ENCODE peak calls at places on chromosomes 6 and 20, in five cellular contexts. D, M, L, R and Y are unnamed samples.

GRCh38 chr6:25302677-25303128 is 23.5 kb downstream of the CARMIL1 start:
- DNase-seq in D (no peak), M (no peak), L (no peak), R (no peak), Y (no peak)

GRCh38 chr6:4253604-4254211 is 118.3 kb upstream of the ECI2 start:
- DNase-seq in D (no peak), M (no peak), L (no peak), R (no peak), Y (no peak)

GRCh38 chr6:90065173-90065572 is 170.9 kb downstream of the GJA10 start:
- DNase-seq in D (no peak), M (no peak), L (no peak), R (no peak), Y (no peak)

GRCh38 chr20:64119681-64120341 is 12.4 kb upstream of the NPBWR2 start:
- DNase-seq in D (no peak), M (no peak), L (no peak), R (peak), Y (no peak)

GRCh38 chr6:132830236-132830799 is 15.9 kb downstream of the RPS12 start:
- DNase-seq in D (no peak), M (no peak), L (no peak), R (no peak), Y (no peak)

GRCh38 chr6:6191476-6191875 is 129.0 kb downstream of the F13A1 start:
- DNase-seq in D (no peak), M (no peak), L (no peak), R (no peak), Y (no peak)

GRCh38 chr6:62286470-62286843 is 432 bp upstream of the KHDRBS2 start:
- DNase-seq in D (no peak), M (no peak), L (no peak), R (no peak), Y (no peak)

GRCh38 chr20:41616228-41616627 is 1.9 kb downstream of the CHD6 start:
- DNase-seq in D (no peak), M (no peak), L (no peak), R (no peak), Y (no peak)

GRCh38 chr6:132687306-132687705 is 26.5 kb downstream of the VNN1 start:
- DNase-seq in D (no peak), M (no peak), L (no peak), R (no peak), Y (no peak)

GRCh38 chr6:7107578-7108195 is at the start of gene RREB1:
- DNase-seq in D (peak), M (peak), L (peak), R (peak), Y (peak)

GRCh38 chr6:146543211-146543939 is at the start of gene RAB32:
- DNase-seq in D (no peak), M (peak), L (no peak), R (peak), Y (no peak)

GRCh38 chr20:60013296-60014142 is 55.3 kb downstream of the CDH26 start:
- DNase-seq in D (no peak), M (no peak), L (no peak), R (no peak), Y (no peak)

GRCh38 chr6:113558966-113559365 is 298.2 kb upstream of the MARCKS start:
- DNase-seq in D (no peak), M (no peak), L (no peak), R (no peak), Y (no peak)

GRCh38 chr20:3203315-3204123 is 963 bp downstream of the DDRGK1 start:
- DNase-seq in D (no peak), M (no peak), L (no peak), R (peak), Y (no peak)

GRCh38 chr20:11267131-11267761 is 593.4 kb upstream of the JAG1 start:
- DNase-seq in D (no peak), M (no peak), L (no peak), R (peak), Y (no peak)

GRCh38 chr6:160931378-160932343 is 59.9 kb upstream of the MAP3K4 start:
- DNase-seq in D (no peak), M (no peak), L (no peak), R (no peak), Y (no peak)

GRCh38 chr20:58515240-58516212 is at the start of gene APCDD1L:
- DNase-seq in D (no peak), M (no peak), L (no peak), R (no peak), Y (no peak)

GRCh38 chr20:18218249-18218648 is 70.1 kb upstream of the ZNF133 start:
- DNase-seq in D (no peak), M (no peak), L (no peak), R (no peak), Y (no peak)

GRCh38 chr6:157258878-157259277 is 64.4 kb downstream of the TMEM242 start:
- DNase-seq in D (no peak), M (no peak), L (no peak), R (no peak), Y (no peak)

GRCh38 chr6:35206346-35206745 is 7.4 kb upstream of the SCUBE3 start:
- DNase-seq in D (no peak), M (no peak), L (no peak), R (no peak), Y (no peak)

GRCh38 chr6:37840143-37840939 is 20.8 kb downstream of the ZFAND3 start:
- DNase-seq in D (no peak), M (no peak), L (no peak), R (no peak), Y (no peak)

GRCh38 chr6:73519943-73520687 is 717 bp downstream of the EEF1A1 start:
- DNase-seq in D (peak), M (peak), L (peak), R (peak), Y (peak)

GRCh38 chr6:137731960-137732616 is 135.0 kb upstream of the TNFAIP3 start:
- DNase-seq in D (no peak), M (no peak), L (no peak), R (no peak), Y (no peak)

GRCh38 chr6:25132934-25133333 is 146.2 kb upstream of the CARMIL1 start:
- DNase-seq in D (no peak), M (no peak), L (no peak), R (no peak), Y (no peak)

GRCh38 chr6:10099086-10099499 is 315.8 kb downstream of the TFAP2A start:
- DNase-seq in D (no peak), M (no peak), L (no peak), R (no peak), Y (no peak)

GRCh38 chr6:1736346-1737105 is 126.8 kb downstream of the FOXC1 start:
- DNase-seq in D (no peak), M (no peak), L (no peak), R (no peak), Y (no peak)

GRCh38 chr20:25750765-25751696 is 54.4 kb upstream of the ZNF337 start:
- DNase-seq in D (peak), M (no peak), L (peak), R (peak), Y (peak)

GRCh38 chr6:35154262-35154661 is 13.1 kb upstream of the TCP11 start:
- DNase-seq in D (no peak), M (no peak), L (no peak), R (no peak), Y (no peak)

GRCh38 chr6:134870677-134871498 is 79.0 kb downstream of the ALDH8A1 start:
- DNase-seq in D (no peak), M (no peak), L (no peak), R (peak), Y (no peak)

GRCh38 chr20:50551288-50551687 is 41.1 kb downstream of the PTPN1 start:
- DNase-seq in D (no peak), M (no peak), L (no peak), R (no peak), Y (no peak)

GRCh38 chr6:35016417-35017221 is 124.5 kb downstream of the TCP11 start:
- DNase-seq in D (no peak), M (no peak), L (no peak), R (no peak), Y (no peak)

GRCh38 chr6:19605624-19606023 is 231.5 kb upstream of the ID4 start:
- DNase-seq in D (no peak), M (no peak), L (no peak), R (no peak), Y (no peak)

GRCh38 chr6:128508588-128509296 is 11.7 kb downstream of the PTPRK start:
- DNase-seq in D (no peak), M (no peak), L (no peak), R (no peak), Y (no peak)

GRCh38 chr6:137762168-137763090 is 104.6 kb upstream of the TNFAIP3 start:
- DNase-seq in D (no peak), M (no peak), L (no peak), R (no peak), Y (no peak)

GRCh38 chr6:3409699-3410384 is 47.0 kb downstream of the SLC22A23 start:
- DNase-seq in D (no peak), M (no peak), L (no peak), R (no peak), Y (no peak)

GRCh38 chr20:15446373-15446772 is 1109.0 kb upstream of the FLRT3 start:
- DNase-seq in D (no peak), M (no peak), L (no peak), R (no peak), Y (no peak)

GRCh38 chr6:163406320-163406719 is 8.2 kb upstream of the QKI start:
- DNase-seq in D (no peak), M (no peak), L (no peak), R (no peak), Y (no peak)

GRCh38 chr20:56467969-56468316 is 484 bp upstream of the RTF2 start:
- DNase-seq in D (no peak), M (no peak), L (no peak), R (no peak), Y (no peak)